ENCODE peak calls at places on chromosomes 1 and 21, in eight cellular contexts. K is HL-60, W is RWPE1, H is B cell, U is adrenal gland, V is D721Med, C is transverse colon, L is OCI-LY7. B is an unnamed sample.

GRCh38 chr1:217052196-217052595 is 329.0 kb upstream of the ESRRG start:
- DNase-seq in K (no peak), W (no peak), H (no peak), U (no peak), V (no peak), C (no peak), L (no peak), B (no peak)

GRCh38 chr21:45699251-45699942 is 55.9 kb downstream of the PCBP3 start:
- DNase-seq in K (no peak), W (no peak), H (no peak), U (no peak), V (no peak), C (no peak), L (no peak), B (no peak)

GRCh38 chr1:34684246-34684645 is 70.6 kb upstream of the GJB5 start:
- DNase-seq in K (no peak), W (no peak), H (no peak), U (no peak), V (no peak), C (no peak), L (no peak), B (no peak)

GRCh38 chr21:43767498-43767979 is 8.6 kb downstream of the CSTB start:
- DNase-seq in K (no peak), W (no peak), H (no peak), U (no peak), V (no peak), C (no peak), L (no peak), B (no peak)

GRCh38 chr1:244971524-244972216 is 107.3 kb upstream of the HNRNPU start:
- DNase-seq in K (no peak), W (no peak), H (no peak), U (no peak), V (no peak), C (no peak), L (peak), B (peak)

GRCh38 chr1:87226341-87226760 is 102.3 kb upstream of the LMO4 start:
- DNase-seq in K (peak), W (peak), H (no peak), U (peak), V (no peak), C (peak), L (no peak), B (no peak)

GRCh38 chr21:34965200-34966174 is 83.6 kb downstream of the RUNX1 start:
- DNase-seq in K (no peak), W (no peak), H (no peak), U (no peak), V (no peak), C (no peak), L (no peak), B (no peak)

GRCh38 chr1:97308131-97308530 is 586.5 kb downstream of the PTBP2 start:
- DNase-seq in K (no peak), W (no peak), H (no peak), U (no peak), V (no peak), C (no peak), L (no peak), B (no peak)

GRCh38 chr1:239913141-239913585 is 178.5 kb upstream of the FMN2 start:
- DNase-seq in K (peak), W (no peak), H (no peak), U (no peak), V (no peak), C (no peak), L (no peak), B (no peak)

GRCh38 chr1:23421752-23422312 is 2.7 kb downstream of the TCEA3 start:
- DNase-seq in K (no peak), W (no peak), H (no peak), U (no peak), V (no peak), C (peak), L (no peak), B (no peak)

GRCh38 chr1:173149887-173150286 is 57.2 kb downstream of the TNFSF4 start:
- DNase-seq in K (peak), W (peak), H (no peak), U (no peak), V (no peak), C (no peak), L (no peak), B (no peak)

GRCh38 chr1:202659974-202660373 is 50.3 kb downstream of the SYT2 start:
- DNase-seq in K (no peak), W (no peak), H (no peak), U (no peak), V (no peak), C (no peak), L (no peak), B (no peak)

GRCh38 chr1:17632541-17633193 is 93.2 kb downstream of the ARHGEF10L start:
- DNase-seq in K (no peak), W (no peak), H (no peak), U (no peak), V (no peak), C (no peak), L (no peak), B (no peak)

GRCh38 chr1:221184131-221184794 is 305.0 kb downstream of the HLX start:
- DNase-seq in K (no peak), W (no peak), H (no peak), U (no peak), V (no peak), C (no peak), L (no peak), B (no peak)

GRCh38 chr1:45566722-45567121 is 16.1 kb downstream of the AKR1A1 start:
- DNase-seq in K (no peak), W (no peak), H (no peak), U (no peak), V (no peak), C (peak), L (no peak), B (no peak)

GRCh38 chr21:44450402-44450801 is 4.9 kb upstream of the LRRC3 start:
- DNase-seq in K (no peak), W (no peak), H (no peak), U (no peak), V (no peak), C (no peak), L (no peak), B (no peak)

GRCh38 chr1:8170059-8170835 is 144.1 kb upstream of the ERRFI1 start:
- DNase-seq in K (no peak), W (no peak), H (no peak), U (no peak), V (no peak), C (no peak), L (no peak), B (no peak)

GRCh38 chr1:79815115-79815514 is 808.6 kb upstream of the ADGRL4 start:
- DNase-seq in K (no peak), W (no peak), H (no peak), U (no peak), V (no peak), C (no peak), L (no peak), B (no peak)

GRCh38 chr1:111981871-111982270 is 7.6 kb downstream of the KCND3 start:
- DNase-seq in K (no peak), W (no peak), H (no peak), U (no peak), V (no peak), C (no peak), L (no peak), B (no peak)

DNA sequence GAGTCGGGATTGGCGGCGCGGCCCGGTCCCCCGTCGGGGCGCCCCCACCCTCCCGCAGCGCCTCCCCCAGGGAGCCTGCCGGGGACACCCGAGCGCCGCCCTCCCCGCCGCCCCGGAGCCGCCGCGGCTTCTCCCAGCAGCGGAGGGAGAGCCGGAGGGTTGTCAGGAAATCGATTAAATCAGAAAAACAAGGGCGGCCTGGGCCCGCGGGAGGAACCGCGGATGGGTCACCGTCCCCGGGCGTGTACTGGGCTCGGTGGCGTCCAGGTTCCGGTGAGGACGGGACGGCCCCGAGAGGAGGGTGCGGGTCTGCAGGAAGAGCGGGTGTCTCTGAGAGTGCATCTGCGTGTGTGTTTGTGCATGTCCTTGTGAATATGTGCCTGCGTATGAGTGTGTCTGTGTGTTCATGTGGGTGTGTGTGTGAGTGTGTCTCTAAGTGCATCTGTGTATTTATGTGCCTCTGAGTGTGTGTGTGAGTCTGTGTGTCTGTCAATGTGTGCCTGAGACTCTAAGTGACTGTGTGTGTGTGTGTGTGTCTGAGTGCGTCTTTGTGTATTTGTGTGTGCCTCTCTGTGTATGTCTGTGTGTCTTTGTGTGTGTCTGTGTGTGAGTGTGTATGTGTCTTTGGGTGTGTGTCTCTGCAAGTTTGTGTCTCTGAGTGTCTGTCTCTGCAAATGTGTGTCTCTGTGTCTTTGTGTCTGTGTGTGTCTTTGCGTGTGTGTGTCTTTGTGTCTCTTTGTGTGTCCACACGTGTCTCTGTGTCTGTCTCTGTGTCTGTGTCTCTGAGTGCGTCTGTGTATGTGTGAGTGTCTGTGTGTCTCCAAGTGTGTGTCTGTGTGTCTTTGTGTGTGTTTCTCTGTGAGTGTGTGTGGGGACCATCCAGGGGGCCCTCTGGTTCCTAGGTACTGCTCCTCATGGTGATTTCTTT is 1.1 kb downstream of the SPSB1 start:
- DNase-seq in K (no peak), W (no peak), H (peak), U (no peak), V (no peak), C (peak), L (peak), B (no peak)
- TF ChIP-seq CTCF in K (no peak), W (no peak), H (no peak), U (no peak), V (no peak), C (no peak), L (peak), B (no peak)

GRCh38 chr1:234689236-234689635 is 79.3 kb upstream of the IRF2BP2 start:
- DNase-seq in K (no peak), W (no peak), H (no peak), U (no peak), V (no peak), C (no peak), L (no peak), B (no peak)

GRCh38 chr1:234694661-234695060 is 84.7 kb upstream of the IRF2BP2 start:
- DNase-seq in K (no peak), W (no peak), H (no peak), U (no peak), V (no peak), C (no peak), L (no peak), B (no peak)

GRCh38 chr1:234692961-234693360 is 83.0 kb upstream of the IRF2BP2 start:
- DNase-seq in K (no peak), W (no peak), H (no peak), U (no peak), V (no peak), C (no peak), L (no peak), B (no peak)

GRCh38 chr1:234687011-234687410 is 77.0 kb upstream of the IRF2BP2 start:
- DNase-seq in K (no peak), W (no peak), H (no peak), U (no peak), V (no peak), C (no peak), L (no peak), B (no peak)

DNA sequence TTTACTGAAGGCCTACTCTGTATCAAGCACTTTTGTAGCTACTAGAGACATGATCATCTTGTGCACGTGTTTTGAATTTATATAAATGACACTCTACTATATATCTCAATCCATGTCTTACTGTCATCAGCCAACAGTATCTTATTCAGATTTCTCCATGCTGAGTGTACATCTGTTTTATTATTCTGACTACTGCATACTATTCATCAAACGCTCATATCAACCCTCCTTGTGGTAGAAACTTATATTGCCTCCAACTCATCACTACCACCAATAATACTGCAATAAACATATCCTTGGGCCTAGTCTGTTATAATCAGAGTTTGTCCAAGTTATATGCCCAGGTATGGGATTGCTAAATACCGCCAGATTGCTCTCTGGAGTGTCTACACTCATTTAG is 81.6 kb upstream of the IRF2BP2 start:
- DNase-seq in K (no peak), W (peak), H (peak), U (no peak), V (no peak), C (no peak), L (peak), B (no peak)
- TF ChIP-seq CTCF in K (no peak), W (no peak), H (no peak), U (peak), V (no peak), C (peak), L (peak), B (no peak)

GRCh38 chr1:234603221-234604204 is 6.5 kb downstream of the IRF2BP2 start:
- DNase-seq in K (peak), W (no peak), H (no peak), U (no peak), V (no peak), C (no peak), L (no peak), B (no peak)

GRCh38 chr1:234600418-234601216 is 9.4 kb downstream of the IRF2BP2 start:
- DNase-seq in K (peak), W (no peak), H (peak), U (no peak), V (no peak), C (peak), L (peak), B (peak)

GRCh38 chr1:234599617-234600417 is 10.2 kb downstream of the IRF2BP2 start:
- DNase-seq in K (peak), W (peak), H (peak), U (peak), V (peak), C (peak), L (peak), B (peak)

GRCh38 chr1:234602334-234603220 is 7.4 kb downstream of the IRF2BP2 start:
- DNase-seq in K (peak), W (peak), H (peak), U (no peak), V (no peak), C (peak), L (peak), B (peak)

DNA sequence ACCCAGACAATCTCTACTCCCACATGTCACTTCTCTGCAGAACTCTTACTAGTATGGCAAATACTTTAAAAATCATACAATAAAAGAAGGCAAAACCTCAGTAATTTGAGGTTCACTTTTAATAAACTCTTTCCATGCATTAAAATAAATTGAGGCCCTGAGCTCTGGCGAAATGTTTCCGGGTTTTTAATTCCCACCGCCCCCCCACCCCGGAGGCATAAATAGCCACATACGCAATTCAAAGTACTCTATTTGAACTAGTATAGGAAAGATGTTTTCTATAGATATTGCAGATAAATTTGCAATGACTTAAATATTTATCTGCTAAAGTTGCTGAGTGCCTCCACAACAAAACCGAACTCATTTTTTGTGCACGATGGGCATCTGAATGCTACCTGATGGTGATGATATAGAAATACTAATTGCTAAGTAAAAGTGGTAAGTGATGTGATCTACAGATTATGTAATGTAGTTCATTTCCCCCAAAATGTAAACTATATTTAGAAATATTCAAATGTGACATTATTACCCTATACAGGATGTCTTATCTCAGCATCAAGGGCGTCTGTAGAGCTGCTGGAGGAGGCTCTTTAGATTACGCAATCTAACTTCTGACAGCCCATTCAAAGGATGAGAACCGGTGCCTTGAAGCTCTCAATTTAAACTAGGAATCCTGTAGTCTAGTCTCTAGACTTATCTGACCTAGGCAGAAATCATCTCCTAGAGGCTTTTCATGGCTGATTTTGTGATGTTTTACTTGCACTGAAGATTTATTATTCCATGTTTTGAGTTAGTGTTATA is 8.6 kb downstream of the IRF2BP2 start:
- DNase-seq in K (peak), W (no peak), H (peak), U (no peak), V (no peak), C (peak), L (peak), B (peak)
- TF ChIP-seq CTCF in K (no peak), W (no peak), H (no peak), U (no peak), V (no peak), C (no peak), L (no peak), B (no peak)

DNA sequence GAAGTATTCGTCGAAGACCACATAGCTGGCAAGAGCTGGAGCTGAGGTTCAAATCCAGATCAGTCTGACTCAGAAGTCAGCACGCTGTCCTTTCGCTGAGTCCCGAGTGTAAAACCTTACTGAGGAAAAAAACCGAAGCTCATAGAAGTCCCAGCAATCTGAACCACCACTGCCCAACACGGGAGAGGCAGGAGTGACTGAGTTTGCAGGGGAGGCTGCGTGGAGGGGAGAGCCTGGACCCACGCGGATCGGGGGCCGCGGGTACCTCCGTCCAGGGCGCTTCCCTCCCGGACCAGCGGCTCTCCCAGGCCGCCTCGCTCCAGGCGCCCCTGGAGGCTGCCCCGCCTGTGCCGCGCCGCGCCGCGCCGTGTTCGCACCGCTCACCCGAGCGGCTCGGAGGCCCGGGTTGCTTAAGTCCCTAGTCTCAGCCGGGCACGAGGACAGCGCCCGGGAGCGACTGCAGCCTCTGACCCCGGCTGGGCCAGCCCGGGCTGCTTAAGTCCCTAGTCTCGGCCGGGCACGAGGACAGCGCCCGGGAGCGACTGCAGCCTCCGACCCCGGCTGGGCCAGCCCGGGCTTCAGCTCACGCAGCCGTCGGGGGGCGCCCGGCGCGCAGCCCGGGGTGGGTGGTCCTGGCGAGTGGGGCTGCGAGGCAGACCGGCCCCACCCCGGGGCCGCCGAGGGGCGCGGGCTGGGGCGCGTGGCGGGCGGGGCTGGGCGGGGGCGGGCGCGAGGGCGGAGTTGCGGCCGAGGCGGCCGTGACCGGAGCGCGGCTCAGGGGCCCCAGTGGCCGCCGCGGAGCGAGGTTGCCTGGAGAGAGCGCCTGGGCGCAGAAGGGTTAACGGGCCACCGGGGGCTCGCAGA is at the start of gene ADAMTSL4:
- DNase-seq in K (no peak), W (peak), H (peak), U (peak), V (peak), C (peak), L (peak), B (peak)
- TF ChIP-seq CTCF in K (no peak), W (no peak), H (peak), U (no peak), V (no peak), C (peak), L (peak), B (peak)

B was measured in GM13977.